ENCODE peak calls at places on chromosomes 2 and 18, in six cellular contexts. I is tibial artery, K is pancreas, H is IMR-90, G is PC-3, N is small intestine. M is an unnamed sample.
A peak's percentile ranks its signal among the peaks of the same experiment; 100 is the strongest.

GRCh38 chr2:65064728-65065552 is 8.7 kb downstream of the CEP68 start:
- DNase-seq in H (peak; percentile 96), N (peak; percentile 70), K (no peak), G (peak; percentile 84), I (peak; percentile 91), M (peak; percentile 59)

GRCh38 chr2:23788100-23788499 is 138.8 kb downstream of the ATAD2B start:
- DNase-seq in H (no peak), I (no peak), N (peak; percentile 29), K (no peak), G (peak; percentile 86), M (no peak)

GRCh38 chr2:39991298-39991697 is 212.2 kb upstream of the THUMPD2 start:
- DNase-seq in H (peak; percentile 59), G (no peak), N (no peak), K (no peak), I (no peak), M (no peak)

GRCh38 chr18:48745293-48745692 is 205.5 kb downstream of the SMAD7 start:
- DNase-seq in H (no peak), N (no peak), I (no peak), G (no peak), K (no peak), M (no peak)

GRCh38 chr18:9526458-9526857 is 51.1 kb downstream of the RALBP1 start:
- DNase-seq in G (peak; percentile 89), I (no peak), K (no peak), H (no peak), N (no peak), M (no peak)

GRCh38 chr18:44696892-44697291 is 16.2 kb downstream of the SETBP1 start:
- DNase-seq in K (no peak), I (no peak), N (no peak), G (no peak), H (no peak), M (peak; percentile 61)

GRCh38 chr2:85766214-85766613 is 12.4 kb downstream of the ATOH8 start:
- DNase-seq in N (no peak), K (no peak), G (no peak), I (no peak), H (no peak), M (no peak)

GRCh38 chr2:147045113-147045512 is 799.7 kb upstream of the ACVR2A start:
- DNase-seq in G (peak; percentile 79), H (peak; percentile 22), I (no peak), N (peak; percentile 60), K (peak; percentile 61), M (no peak)

GRCh38 chr18:73752546-73752945 is 395.1 kb downstream of the FBXO15 start:
- DNase-seq in G (peak; percentile 67), H (peak; percentile 87), K (no peak), N (no peak), I (no peak), M (no peak)

GRCh38 chr2:73489053-73489452 is 103.4 kb downstream of the ALMS1 start:
- DNase-seq in H (no peak), K (no peak), N (no peak), I (no peak), G (no peak), M (no peak)

GRCh38 chr2:27916293-27917015 is 25.9 kb downstream of the BABAM2 start:
- DNase-seq in K (no peak), I (no peak), G (peak; percentile 16), H (no peak), N (no peak), M (no peak)

GRCh38 chr2:169775765-169776482 is 22.7 kb upstream of the SSB start:
- DNase-seq in K (no peak), N (no peak), H (peak; percentile 70), G (peak; percentile 15), I (no peak), M (no peak)

GRCh38 chr2:67760995-67761394 is 301.8 kb downstream of the C1D start:
- DNase-seq in G (no peak), K (no peak), I (no peak), H (no peak), N (no peak), M (no peak)

GRCh38 chr2:64392514-64392913 is 61.4 kb upstream of the LGALSL start:
- DNase-seq in K (no peak), G (no peak), N (no peak), I (no peak), H (no peak), M (no peak)

GRCh38 chr18:43278401-43278800 is 1.1 kb upstream of the SYT4 start:
- DNase-seq in H (no peak), I (no peak), G (no peak), K (no peak), N (no peak), M (no peak)

GRCh38 chr2:37837576-37838335 is 87.3 kb upstream of the RMDN2 start:
- DNase-seq in G (no peak), N (no peak), K (no peak), H (peak; percentile 92), I (no peak), M (peak; percentile 65)

GRCh38 chr18:5197032-5197434 is at the start of gene AKAIN1:
- DNase-seq in N (peak; percentile 5), I (no peak), H (peak; percentile 18), K (peak; percentile 84), G (no peak), M (no peak)

GRCh38 chr2:16226942-16227664 is 286.8 kb downstream of the MYCN start:
- DNase-seq in H (no peak), N (no peak), I (peak; percentile 47), K (no peak), G (no peak), M (no peak)

GRCh38 chr18:35376393-35376741 is 770 bp downstream of the ZNF396 start:
- DNase-seq in K (peak; percentile 63), I (peak; percentile 64), G (no peak), N (peak; percentile 22), H (no peak), M (peak; percentile 33)

GRCh38 chr2:202090530-202090929 is 17.5 kb downstream of the KIAA2012 start:
- DNase-seq in I (no peak), G (no peak), K (no peak), N (no peak), H (no peak), M (no peak)

DNA sequence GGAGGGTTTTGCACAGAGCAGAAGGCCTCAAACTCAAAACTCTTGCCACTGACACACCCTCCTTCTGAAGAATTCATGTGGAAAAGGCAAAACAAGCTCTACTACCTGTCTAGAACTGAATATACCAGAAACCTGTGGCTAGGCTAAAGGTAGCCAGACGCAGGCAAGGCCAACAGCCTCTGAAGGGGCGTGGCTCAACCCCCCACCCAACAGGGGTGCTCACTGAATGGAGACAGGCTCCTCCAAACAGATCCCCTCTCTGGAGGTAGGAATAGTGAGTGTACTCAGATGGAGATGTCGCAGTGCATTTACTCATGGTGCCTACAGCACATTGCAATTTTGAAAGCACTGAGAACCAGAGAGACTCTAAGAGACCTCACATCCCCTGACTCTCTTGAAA is 3.0 kb upstream of the STK17B start:
- DNase-seq in H (no peak), I (no peak), K (no peak), G (no peak), N (no peak), M (no peak)
- H3K36me3 ChIP-seq in H (no peaks in the 10 kb centered on the region), I (no peaks in the 10 kb centered on the region), K (no peaks in the 10 kb centered on the region), G (no peaks in the 10 kb centered on the region), N (no peaks in the 10 kb centered on the region), M (no peaks in the 10 kb centered on the region)

DNA sequence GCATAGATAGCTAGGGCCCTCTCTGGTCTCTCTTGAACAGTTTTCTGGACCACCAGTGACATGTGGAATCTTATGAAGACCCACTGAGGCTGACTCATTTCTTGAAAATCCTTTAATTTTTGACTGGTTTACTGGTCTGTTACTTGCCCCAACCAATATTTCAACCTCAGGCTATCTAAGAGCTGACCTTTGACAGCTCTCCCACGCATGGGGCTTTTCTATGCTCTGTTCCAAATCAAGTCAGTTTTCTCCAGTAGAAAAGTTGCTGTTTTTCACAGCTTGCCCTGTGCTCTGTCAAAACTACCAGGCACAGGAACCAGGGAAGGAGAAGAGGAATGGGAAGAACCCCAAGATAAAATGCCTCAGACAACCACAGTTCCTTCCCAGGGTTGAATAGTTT is 46.0 kb upstream of the MTIF2 start:
- DNase-seq in I (no peak), H (no peak), G (no peak), N (no peak), K (no peak), M (no peak)
- H3K36me3 ChIP-seq in I (peaks cover 27% of the 10 kb centered on the region), H (peaks cover 14% of the 10 kb centered on the region), G (peaks cover 8% of the 10 kb centered on the region), N (no peaks in the 10 kb centered on the region), K (no peaks in the 10 kb centered on the region), M (no peaks in the 10 kb centered on the region)

GRCh38 chr2:177221534-177221933 is 8.9 kb downstream of the HNRNPA3 start:
- DNase-seq in H (no peak), G (no peak), K (no peak), N (no peak), I (no peak), M (no peak)
- H3K36me3 ChIP-seq in H (peaks cover 33% of the 10 kb centered on the region), G (peaks cover 57% of the 10 kb centered on the region), K (peaks cover 57% of the 10 kb centered on the region), N (peaks cover 13% of the 10 kb centered on the region), I (peaks cover 57% of the 10 kb centered on the region), M (no peaks in the 10 kb centered on the region)

GRCh38 chr2:31387850-31388249 is 26.7 kb downstream of the XDH start:
- DNase-seq in N (no peak), I (no peak), H (no peak), G (no peak), K (no peak), M (no peak)

GRCh38 chr2:31390324-31390723 is 24.2 kb downstream of the XDH start:
- DNase-seq in H (no peak), N (no peak), K (no peak), G (peak; percentile 45), I (no peak), M (no peak)

GRCh38 chr2:31386648-31387047 is 27.9 kb downstream of the XDH start:
- DNase-seq in G (peak; percentile 34), H (no peak), N (no peak), K (no peak), I (no peak), M (no peak)

GRCh38 chr2:31386172-31386571 is 28.4 kb downstream of the XDH start:
- DNase-seq in I (no peak), K (no peak), G (no peak), H (no peak), N (no peak), M (no peak)

DNA sequence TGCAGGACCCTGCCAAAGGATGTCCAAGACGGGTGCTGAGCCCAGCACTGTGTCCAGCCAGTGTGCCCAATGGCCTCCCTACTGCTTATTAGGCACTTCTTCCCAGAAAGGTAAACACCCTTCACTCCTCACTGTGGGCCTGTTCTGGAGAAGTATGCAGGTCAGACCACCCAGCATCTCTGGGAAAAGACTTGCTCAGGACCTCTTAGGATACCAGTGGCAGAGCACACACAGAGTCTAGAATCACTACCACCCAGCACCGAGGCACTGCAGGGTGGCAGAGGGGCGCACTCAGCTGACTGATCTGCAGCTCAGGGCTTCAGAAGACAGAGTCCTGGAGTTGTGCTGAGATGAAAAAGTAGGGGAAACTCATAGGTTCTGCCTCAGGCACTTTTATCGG is 25.8 kb downstream of the XDH start:
- DNase-seq in I (no peak), K (no peak), H (no peak), G (no peak), N (no peak), M (no peak)
- H3K36me3 ChIP-seq in I (no peaks in the 10 kb centered on the region), K (no peaks in the 10 kb centered on the region), H (no peaks in the 10 kb centered on the region), G (no peaks in the 10 kb centered on the region), N (peaks cover 2% of the 10 kb centered on the region), M (no peaks in the 10 kb centered on the region)

M was measured in ovary.